ENCODE peak calls at places on chromosomes 13 and 19, in eight cellular contexts. One of them, this sample, is unnamed.

GRCh38 chr19:3027981-3028304 is 1.1 kb downstream of the TLE2 start:
- DNase-seq in RPMI8226: peak
- DNase-seq in CD4-positive, alpha-beta T cell: no peak
- DNase-seq in AG04450: no peak
- DNase-seq in MV-4-11: no peak
- DNase-seq in NCI-H774: no peak
- DNase-seq in left colon: no peak
- DNase-seq in astrocyte of the cerebellum: no peak
- DNase-seq in this sample: no peak

GRCh38 chr19:46211201-46211881 is 18.2 kb upstream of the IGFL1 start:
- DNase-seq in left colon: no peak
- DNase-seq in MV-4-11: no peak
- DNase-seq in RPMI8226: no peak
- DNase-seq in AG04450: no peak
- DNase-seq in astrocyte of the cerebellum: no peak
- DNase-seq in CD4-positive, alpha-beta T cell: no peak
- DNase-seq in NCI-H774: no peak
- DNase-seq in this sample: no peak

GRCh38 chr19:58154287-58154678 is 3.7 kb upstream of the ZNF329 start:
- DNase-seq in CD4-positive, alpha-beta T cell: no peak
- DNase-seq in AG04450: no peak
- DNase-seq in MV-4-11: no peak
- DNase-seq in astrocyte of the cerebellum: no peak
- DNase-seq in left colon: peak
- DNase-seq in RPMI8226: no peak
- DNase-seq in NCI-H774: no peak
- DNase-seq in this sample: no peak

GRCh38 chr13:44809152-44809551 is 180.1 kb downstream of the NUFIP1 start:
- DNase-seq in left colon: no peak
- DNase-seq in RPMI8226: no peak
- DNase-seq in AG04450: no peak
- DNase-seq in MV-4-11: no peak
- DNase-seq in CD4-positive, alpha-beta T cell: no peak
- DNase-seq in NCI-H774: no peak
- DNase-seq in astrocyte of the cerebellum: no peak
- DNase-seq in this sample: no peak

GRCh38 chr13:23567792-23568480 is 2.3 kb upstream of the TNFRSF19 start:
- DNase-seq in astrocyte of the cerebellum: no peak
- DNase-seq in CD4-positive, alpha-beta T cell: no peak
- DNase-seq in NCI-H774: no peak
- DNase-seq in MV-4-11: no peak
- DNase-seq in left colon: no peak
- DNase-seq in AG04450: no peak
- DNase-seq in RPMI8226: no peak
- DNase-seq in this sample: no peak

GRCh38 chr13:30819136-30819875 is 84.0 kb downstream of the ALOX5AP start:
- DNase-seq in CD4-positive, alpha-beta T cell: no peak
- DNase-seq in MV-4-11: no peak
- DNase-seq in left colon: no peak
- DNase-seq in astrocyte of the cerebellum: no peak
- DNase-seq in NCI-H774: no peak
- DNase-seq in RPMI8226: no peak
- DNase-seq in AG04450: no peak
- DNase-seq in this sample: no peak

GRCh38 chr19:14434543-14435319 is 1.6 kb downstream of the PKN1 start:
- DNase-seq in AG04450: no peak
- DNase-seq in NCI-H774: no peak
- DNase-seq in left colon: peak
- DNase-seq in CD4-positive, alpha-beta T cell: no peak
- DNase-seq in RPMI8226: peak
- DNase-seq in MV-4-11: peak
- DNase-seq in astrocyte of the cerebellum: peak
- DNase-seq in this sample: no peak

GRCh38 chr13:42174344-42175162 is 97.4 kb upstream of the AKAP11 start:
- DNase-seq in AG04450: peak
- DNase-seq in NCI-H774: no peak
- DNase-seq in left colon: no peak
- DNase-seq in RPMI8226: no peak
- DNase-seq in CD4-positive, alpha-beta T cell: no peak
- DNase-seq in MV-4-11: no peak
- DNase-seq in astrocyte of the cerebellum: no peak
- DNase-seq in this sample: no peak

GRCh38 chr19:21321996-21322395 is 7.2 kb downstream of the ZNF708 start:
- DNase-seq in astrocyte of the cerebellum: no peak
- DNase-seq in MV-4-11: no peak
- DNase-seq in left colon: no peak
- DNase-seq in RPMI8226: no peak
- DNase-seq in CD4-positive, alpha-beta T cell: no peak
- DNase-seq in NCI-H774: no peak
- DNase-seq in AG04450: no peak
- DNase-seq in this sample: no peak

GRCh38 chr19:28217064-28217463 is 995.9 kb downstream of the UQCRFS1 start:
- DNase-seq in CD4-positive, alpha-beta T cell: no peak
- DNase-seq in AG04450: no peak
- DNase-seq in RPMI8226: no peak
- DNase-seq in NCI-H774: no peak
- DNase-seq in left colon: no peak
- DNase-seq in MV-4-11: no peak
- DNase-seq in astrocyte of the cerebellum: no peak
- DNase-seq in this sample: no peak

This sample was measured in NCI-H2171.